ENCODE peak calls at places on chromosomes 1 and 21, in five cellular contexts. F, L, J, G and D are unnamed samples.

GRCh38 chr1:208185801-208186201 is 58.4 kb downstream of the PLXNA2 start:
- DNase-seq in F (no peak), L (no peak), J (no peak), G (no peak), D (no peak)

GRCh38 chr1:178107823-178108222 is 13.9 kb downstream of the RASAL2 start:
- DNase-seq in F (no peak), L (no peak), J (no peak), G (no peak), D (no peak)

GRCh38 chr21:38323721-38324591 is 67.2 kb downstream of the KCNJ15 start:
- DNase-seq in F (peak; percentile 98), L (no peak), J (no peak), G (no peak), D (no peak)

GRCh38 chr1:196464545-196464944 is 143.7 kb downstream of the KCNT2 start:
- DNase-seq in F (peak; percentile 43), L (no peak), J (no peak), G (no peak), D (peak; percentile 53)

GRCh38 chr1:2194319-2194897 is at the start of gene FAAP20:
- DNase-seq in F (peak; percentile 32), L (peak; percentile 91), J (no peak), G (peak; percentile 59), D (no peak)

GRCh38 chr1:167648978-167649752 is 19.1 kb downstream of the RCSD1 start:
- DNase-seq in F (peak; percentile 28), L (no peak), J (no peak), G (peak; percentile 41), D (no peak)

GRCh38 chr1:27759236-27759635 is 13.8 kb upstream of the STX12 start:
- DNase-seq in F (no peak), L (no peak), J (no peak), G (no peak), D (no peak)

GRCh38 chr1:226223786-226224244 is 351 bp downstream of the MIXL1 start:
- DNase-seq in F (no peak), L (peak; percentile 65), J (no peak), G (no peak), D (no peak)

GRCh38 chr1:88683516-88683847 is 591 bp upstream of the PKN2 start:
- DNase-seq in F (no peak), L (peak; percentile 81), J (peak; percentile 71), G (no peak), D (no peak)

GRCh38 chr1:207335695-207336363 is 14.4 kb downstream of the CD55 start:
- DNase-seq in F (no peak), L (peak; percentile 61), J (peak; percentile 61), G (peak; percentile 96), D (no peak)

GRCh38 chr1:66711420-66711819 is 40.8 kb upstream of the DYNLT5 start:
- DNase-seq in F (no peak), L (no peak), J (no peak), G (no peak), D (no peak)

GRCh38 chr1:32336963-32337675 is 1.1 kb upstream of the MARCKSL1 start:
- DNase-seq in F (no peak), L (peak; percentile 83), J (no peak), G (peak; percentile 95), D (no peak)

GRCh38 chr1:46595127-46595526 is 8.9 kb downstream of the MKNK1 start:
- DNase-seq in F (peak; percentile 62), L (no peak), J (peak; percentile 49), G (peak; percentile 89), D (no peak)

GRCh38 chr21:31781737-31782136 is 49.8 kb upstream of the SCAF4 start:
- DNase-seq in F (peak; percentile 49), L (no peak), J (peak; percentile 59), G (no peak), D (peak; percentile 2)

GRCh38 chr1:21663251-21663950 is 5.8 kb downstream of the RAP1GAP start:
- DNase-seq in F (no peak), L (peak; percentile 50), J (peak; percentile 93), G (no peak), D (no peak)

GRCh38 chr21:42010507-42011493 is 640 bp upstream of the ZBTB21 start:
- DNase-seq in F (no peak), L (peak; percentile 76), J (peak; percentile 45), G (no peak), D (no peak)

GRCh38 chr1:204128964-204129896 is 22.6 kb downstream of the ETNK2 start:
- DNase-seq in F (peak; percentile 29), L (peak; percentile 85), J (peak; percentile 73), G (peak; percentile 47), D (no peak)

GRCh38 chr21:44529011-44529421 is 11.0 kb downstream of the KRTAP10-1 start:
- DNase-seq in F (no peak), L (no peak), J (no peak), G (no peak), D (no peak)

GRCh38 chr1:193971595-193971994 is 785.2 kb upstream of the B3GALT2 start:
- DNase-seq in F (no peak), L (no peak), J (no peak), G (no peak), D (no peak)

GRCh38 chr1:8090241-8090702 is 64.2 kb upstream of the ERRFI1 start:
- DNase-seq in F (peak; percentile 97), L (no peak), J (no peak), G (no peak), D (peak; percentile 69)

GRCh38 chr1:186236921-186237320 is 138.1 kb downstream of the TPR start:
- DNase-seq in F (peak; percentile 80), L (no peak), J (no peak), G (no peak), D (peak; percentile 30)

GRCh38 chr1:214271174-214271858 is 9.6 kb upstream of the SMYD2 start:
- DNase-seq in F (no peak), L (no peak), J (no peak), G (no peak), D (no peak)

GRCh38 chr1:108533351-108534083 is 26.4 kb upstream of the EEIG2 start:
- DNase-seq in F (no peak), L (no peak), J (no peak), G (no peak), D (no peak)

GRCh38 chr1:162091681-162092524 is 22.4 kb downstream of the NOS1AP start:
- DNase-seq in F (no peak), L (no peak), J (no peak), G (no peak), D (no peak)

GRCh38 chr21:28375708-28376385 is 616.8 kb downstream of the LTN1 start:
- DNase-seq in F (peak; percentile 6), L (no peak), J (no peak), G (no peak), D (no peak)

GRCh38 chr1:36175137-36176095 is 19.5 kb downstream of the MAP7D1 start:
- DNase-seq in F (no peak), L (no peak), J (no peak), G (no peak), D (no peak)

GRCh38 chr1:17441265-17441992 is 2.0 kb upstream of the RCC2 start:
- DNase-seq in F (no peak), L (no peak), J (no peak), G (peak; percentile 36), D (no peak)

GRCh38 chr1:175808573-175808972 is 65.2 kb upstream of the TNR start:
- DNase-seq in F (no peak), L (no peak), J (no peak), G (no peak), D (no peak)

GRCh38 chr1:103362348-103363007 is 163.0 kb upstream of the RNPC3 start:
- DNase-seq in F (no peak), L (no peak), J (no peak), G (no peak), D (no peak)

GRCh38 chr21:17726047-17726446 is 93.1 kb downstream of the C21orf91 start:
- DNase-seq in F (no peak), L (no peak), J (no peak), G (peak; percentile 5), D (no peak)

GRCh38 chr1:70090875-70091274 is 114.5 kb downstream of the LRRC40 start:
- DNase-seq in F (no peak), L (no peak), J (no peak), G (no peak), D (no peak)

GRCh38 chr1:40784771-40785151 is 1.2 kb downstream of the KCNQ4 start:
- DNase-seq in F (no peak), L (no peak), J (no peak), G (no peak), D (no peak)

GRCh38 chr1:155032886-155033285 is 695 bp downstream of the DCST2 start:
- DNase-seq in F (no peak), L (no peak), J (no peak), G (no peak), D (no peak)

GRCh38 chr1:89821322-89822108 is 683 bp downstream of the LRRC8D start:
- DNase-seq in F (no peak), L (peak; percentile 83), J (peak; percentile 43), G (peak; percentile 67), D (no peak)